ENCODE peak calls at places on chromosomes 4 and X, in four cellular contexts. F is tibial nerve, W is AG04450, G is mammary epithelial cell. X is an unnamed sample.

GRCh38 chr4:57151481-57151880 is 41.3 kb upstream of the IGFBP7 start:
- DNase-seq in F (no peak), W (no peak), G (peak; percentile 79), X (no peak)

GRCh38 chrX:47501226-47502071 is 18.4 kb upstream of the ZNF41 start:
- DNase-seq in F (no peak), W (no peak), G (peak; percentile 44), X (no peak)

GRCh38 chrX:40479777-40480318 is 100.9 kb upstream of the ATP6AP2 start:
- DNase-seq in F (no peak), W (no peak), G (no peak), X (peak; percentile 24)

GRCh38 chr4:41678086-41678485 is 70.4 kb downstream of the PHOX2B start:
- DNase-seq in F (no peak), W (no peak), G (no peak), X (no peak)

GRCh38 chr4:39521253-39521908 is 5.9 kb downstream of the UGDH start:
- DNase-seq in F (no peak), W (no peak), G (no peak), X (no peak)

GRCh38 chr4:139214039-139214534 is 37.1 kb upstream of the ELF2 start:
- DNase-seq in F (no peak), W (no peak), G (no peak), X (no peak)

GRCh38 chrX:109577055-109577454 is 40.4 kb downstream of the NXT2 start:
- DNase-seq in F (no peak), W (no peak), G (no peak), X (no peak)

GRCh38 chr4:95506264-95506663 is 42.5 kb downstream of the UNC5C start:
- DNase-seq in F (no peak), W (no peak), G (peak; percentile 72), X (no peak)

GRCh38 chr4:39103291-39103690 is 41.3 kb downstream of the KLHL5 start:
- DNase-seq in F (no peak), W (no peak), G (no peak), X (no peak)

GRCh38 chr4:132001542-132001941 is 1147.6 kb upstream of the PCDH10 start:
- DNase-seq in F (no peak), W (peak; percentile 18), G (peak; percentile 75), X (peak; percentile 30)

GRCh38 chrX:85114171-85114570 is 110.5 kb downstream of the APOOL start:
- DNase-seq in F (no peak), W (no peak), G (no peak), X (no peak)

GRCh38 chr4:145868637-145869409 is 69.8 kb downstream of the ZNF827 start:
- DNase-seq in F (no peak), W (no peak), G (no peak), X (no peak)

GRCh38 chrX:48992341-48992740 is 9.7 kb downstream of the GRIPAP1 start:
- DNase-seq in F (no peak), W (no peak), G (no peak), X (no peak)

GRCh38 chr4:138841341-138841740 is 174.2 kb upstream of the NOCT start:
- DNase-seq in F (no peak), W (no peak), G (no peak), X (no peak)

GRCh38 chr4:29867412-29867811 is 852.8 kb upstream of the PCDH7 start:
- DNase-seq in F (no peak), W (no peak), G (no peak), X (no peak)

GRCh38 chr4:1871471-1872021 is 353 bp downstream of the NSD2 start:
- DNase-seq in F (no peak), W (no peak), G (peak; percentile 19), X (no peak)

GRCh38 chr4:26887809-26888208 is 27.2 kb downstream of the STIM2 start:
- DNase-seq in F (no peak), W (no peak), G (no peak), X (no peak)

GRCh38 chr4:48483777-48484493 is 792 bp downstream of the SLC10A4 start:
- DNase-seq in F (no peak), W (no peak), G (no peak), X (no peak)

GRCh38 chr4:135250040-135250439 is 1048.5 kb upstream of the PABPC4L start:
- DNase-seq in F (no peak), W (no peak), G (no peak), X (no peak)

GRCh38 chr4:40316782-40317635 is 18.1 kb upstream of the CHRNA9 start:
- DNase-seq in F (no peak), W (peak; percentile 69), G (peak; percentile 88), X (peak; percentile 85)

GRCh38 chr4:102792361-102792936 is 31.7 kb upstream of the MANBA start:
- DNase-seq in F (no peak), W (no peak), G (no peak), X (no peak)
- H3K4me3 ChIP-seq in F (no peak overlapping the region), W (no peak overlapping the region), G (no peak overlapping the region), X (no peak overlapping the region)

GRCh38 chr4:122293374-122294365 is 85.1 kb upstream of the ADAD1 start:
- DNase-seq in F (no peak), W (no peak), G (no peak), X (no peak)
- TF ChIP-seq CTCF in F (no peak), W (no peak), G (no peak), X (no peak)

GRCh38 chrX:21150208-21150607 is 224.0 kb upstream of the CNKSR2 start:
- DNase-seq in F (no peak), W (no peak), G (no peak), X (no peak)

GRCh38 chrX:21153033-21153432 is 221.2 kb upstream of the CNKSR2 start:
- DNase-seq in F (no peak), W (no peak), G (no peak), X (no peak)

GRCh38 chrX:21158678-21159077 is 215.5 kb upstream of the CNKSR2 start:
- DNase-seq in F (no peak), W (no peak), G (no peak), X (no peak)

GRCh38 chrX:21151051-21151450 is 223.2 kb upstream of the CNKSR2 start:
- DNase-seq in F (no peak), W (no peak), G (no peak), X (no peak)

GRCh38 chrX:21153503-21153902 is 220.7 kb upstream of the CNKSR2 start:
- DNase-seq in F (peak; percentile 13), W (no peak), G (no peak), X (no peak)
- H3K4me3 ChIP-seq in F (no peak overlapping the region), W (no peak overlapping the region), G (no peak overlapping the region), X (no peak overlapping the region)

GRCh38 chr4:54062392-54062791 is 2.0 kb downstream of the CHIC2 start:
- DNase-seq in F (no peak), W (no peak), G (no peak), X (no peak)
- TF ChIP-seq CTCF in F (no peak), W (no peak), G (no peak), X (no peak)

GRCh38 chrX:119756926-119757635 is 1.3 kb upstream of the SOWAHD start:
- DNase-seq in F (no peak), W (no peak), G (no peak), X (no peak)
- H3K4me3 ChIP-seq in F (no peak overlapping the region), W (no peak overlapping the region), G (no peak overlapping the region), X (no peak overlapping the region)

GRCh38 chrX:127459784-127460183 is 592.4 kb downstream of the ACTRT1 start:
- DNase-seq in F (no peak), W (no peak), G (no peak), X (no peak)

DNA sequence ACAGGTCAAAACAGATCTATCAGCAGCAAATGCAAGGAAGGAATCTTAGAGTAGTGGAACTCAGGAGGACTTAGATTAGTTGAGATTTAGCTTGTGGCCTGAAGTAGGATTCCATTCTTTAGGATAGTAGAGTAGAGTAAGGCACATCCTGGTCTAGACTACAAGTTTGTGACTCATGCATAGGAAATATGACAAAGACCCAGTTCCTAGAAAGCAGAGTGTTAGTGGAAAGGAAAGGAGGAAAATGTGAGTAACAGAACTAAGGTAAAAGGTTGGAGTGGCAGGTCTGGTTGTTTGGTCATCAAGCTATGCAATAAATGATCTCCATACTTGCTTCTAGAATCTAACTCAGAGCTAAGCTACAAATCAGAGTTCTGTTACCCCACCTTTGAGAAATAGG is 595.0 kb downstream of the ACTRT1 start:
- DNase-seq in F (no peak), W (no peak), G (no peak), X (no peak)
- TF ChIP-seq CTCF in F (no peak), W (no peak), G (no peak), X (no peak)

GRCh38 chrX:119784747-119785446 is 6.5 kb downstream of the RPL39 start:
- DNase-seq in F (no peak), W (no peak), G (no peak), X (no peak)
- H3K4me3 ChIP-seq in F (no peak overlapping the region), W (no peak overlapping the region), G (no peak overlapping the region), X (no peak overlapping the region)

DNA sequence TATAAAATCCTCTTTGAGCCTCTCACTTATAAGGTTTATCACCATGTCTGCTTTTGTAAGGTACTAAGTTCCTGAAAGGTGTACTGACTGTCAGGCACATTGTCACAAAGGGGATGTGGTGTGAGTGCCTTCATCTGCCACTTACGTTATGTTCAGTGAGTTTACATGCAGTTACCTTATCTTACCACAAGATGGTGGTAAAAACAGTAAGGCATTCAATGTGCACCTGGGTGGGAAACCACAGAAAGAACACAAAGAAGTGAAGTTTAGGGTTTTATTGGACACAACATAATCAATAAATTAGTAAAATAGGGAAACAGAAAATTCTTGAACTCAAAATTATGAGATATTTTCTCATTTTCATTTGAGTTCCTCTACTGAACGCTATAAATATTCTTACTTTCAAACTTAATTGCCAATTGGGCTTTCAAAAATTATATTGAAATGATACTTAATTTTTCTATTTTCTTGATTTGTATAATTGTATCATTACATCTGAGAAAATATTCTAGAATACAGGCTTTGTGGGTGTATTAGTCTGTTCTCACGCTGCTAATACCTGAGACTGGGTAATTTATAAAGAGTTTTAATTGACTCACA is 650.8 kb downstream of the PCDH7 start:
- DNase-seq in F (no peak), W (no peak), G (peak; percentile 12), X (no peak)
- TF ChIP-seq CTCF in F (peak; percentile 48), W (peak; percentile 83), G (peak; percentile 66), X (peak; percentile 82)

DNA sequence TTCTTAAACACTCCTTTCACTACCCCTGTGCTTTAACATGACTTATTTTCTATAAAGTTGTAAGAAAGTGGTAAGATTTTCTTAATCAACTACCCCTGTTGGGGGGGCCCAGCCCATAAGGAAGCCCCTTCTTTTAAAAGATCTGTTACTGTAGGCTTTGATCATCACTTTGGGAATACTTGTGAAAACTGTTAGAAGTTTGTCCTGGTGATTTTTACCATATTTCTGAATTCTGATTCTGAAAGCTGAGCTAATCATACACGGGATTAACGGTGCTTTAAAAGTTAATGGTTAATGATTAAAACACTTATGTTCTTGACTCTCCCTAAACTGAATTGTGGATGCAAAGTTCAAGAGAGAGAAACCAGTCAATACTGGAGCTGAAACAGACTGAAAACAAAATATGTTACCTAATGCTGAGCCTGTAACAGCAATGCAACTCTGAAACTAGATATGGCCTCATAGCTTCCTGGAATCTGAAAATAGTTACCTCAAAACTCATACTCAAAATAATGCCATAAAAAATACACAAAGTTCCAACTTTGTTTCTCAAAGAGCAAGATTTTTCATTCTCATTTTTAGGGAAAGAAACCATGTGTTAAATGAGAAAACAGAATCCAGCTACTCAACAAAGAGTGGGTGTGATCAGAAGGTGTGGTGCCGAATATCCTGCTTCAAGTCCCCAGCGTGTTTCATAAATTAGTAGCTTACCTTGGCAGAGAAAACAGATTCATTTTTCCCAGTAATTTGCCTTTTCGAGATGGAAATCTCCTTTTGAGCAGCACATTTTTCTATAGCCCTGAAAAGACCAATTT is 31.6 kb downstream of the ADH7 start:
- DNase-seq in F (no peak), W (no peak), G (peak; percentile 18), X (no peak)
- H3K4me3 ChIP-seq in F (no peak overlapping the region), W (no peak overlapping the region), G (no peak overlapping the region), X (no peak overlapping the region)

X was measured in retinal pigment epithelial cell.